ENCODE peak calls at places on chromosomes 1 and 21, in ten cellular contexts. D, W, R, O, P, Y, L, I, G and C are unnamed samples.

GRCh38 chr1:47013239-47013638 is 10.2 kb upstream of the CYP4X1 start:
- DNase-seq in I (no peak), L (no peak), G (no peak), Y (no peak), D (no peak), W (no peak), R (no peak), P (no peak), O (no peak), C (no peak)

GRCh38 chr1:206923961-206924548 is 2.3 kb upstream of the FCMR start:
- DNase-seq in L (no peak), O (no peak), I (no peak), Y (no peak), P (no peak), W (no peak), D (no peak), R (no peak), G (no peak), C (no peak)

GRCh38 chr1:183218981-183219621 is 33.0 kb downstream of the LAMC2 start:
- DNase-seq in G (no peak), W (peak; percentile 67), D (peak; percentile 38), Y (peak; percentile 89), I (no peak), O (no peak), R (peak; percentile 38), P (no peak), L (no peak), C (peak; percentile 32)

GRCh38 chr1:87399264-87399663 is 70.6 kb downstream of the LMO4 start:
- DNase-seq in O (no peak), Y (no peak), W (no peak), L (no peak), R (no peak), I (no peak), P (no peak), D (no peak), G (no peak), C (no peak)

GRCh38 chr21:23986214-23986613 is 1621.1 kb downstream of the MRPL39 start:
- DNase-seq in L (no peak), R (no peak), G (no peak), I (no peak), D (no peak), W (no peak), P (no peak), Y (no peak), O (no peak), C (no peak)

GRCh38 chr1:226047495-226047894 is 15.0 kb upstream of the H3-3A start:
- DNase-seq in D (no peak), G (no peak), W (no peak), I (no peak), P (no peak), R (no peak), O (no peak), L (no peak), Y (no peak), C (no peak)

GRCh38 chr1:208997726-208998312 is 585.7 kb upstream of the CAMK1G start:
- DNase-seq in P (no peak), D (no peak), G (no peak), Y (no peak), R (no peak), W (no peak), I (no peak), L (no peak), O (no peak), C (no peak)

GRCh38 chr1:14332158-14332557 is 266.3 kb upstream of the KAZN start:
- DNase-seq in I (no peak), W (no peak), R (no peak), D (no peak), O (no peak), P (no peak), G (no peak), Y (no peak), L (no peak), C (no peak)

GRCh38 chr1:117696567-117696966 is 90.7 kb downstream of the TENT5C start:
- DNase-seq in L (no peak), Y (no peak), D (no peak), O (no peak), R (no peak), P (no peak), I (no peak), W (no peak), G (no peak), C (no peak)

GRCh38 chr1:6591644-6592043 is 11.0 kb downstream of the KLHL21 start:
- DNase-seq in Y (no peak), I (no peak), R (no peak), P (no peak), G (no peak), L (no peak), O (no peak), D (no peak), W (no peak), C (no peak)

GRCh38 chr1:101742513-101742912 is 254.2 kb downstream of the OLFM3 start:
- DNase-seq in D (no peak), I (no peak), R (no peak), Y (no peak), L (no peak), W (no peak), P (no peak), O (no peak), G (no peak), C (no peak)

GRCh38 chr1:42206164-42206563 is 41.6 kb upstream of the GUCA2A start:
- DNase-seq in D (no peak), L (no peak), G (no peak), Y (no peak), O (no peak), I (no peak), P (no peak), R (no peak), W (no peak), C (no peak)

GRCh38 chr1:86704972-86705632 is 726 bp downstream of the SH3GLB1 start:
- DNase-seq in R (peak; percentile 80), I (no peak), P (no peak), D (peak; percentile 75), L (peak; percentile 70), Y (peak; percentile 63), G (peak; percentile 8), W (peak; percentile 87), O (peak; percentile 75), C (peak; percentile 70)

GRCh38 chr1:89781494-89782126 is 39.2 kb upstream of the LRRC8D start:
- DNase-seq in Y (no peak), R (no peak), L (no peak), I (no peak), P (no peak), W (no peak), G (no peak), O (no peak), D (no peak), C (no peak)

DNA sequence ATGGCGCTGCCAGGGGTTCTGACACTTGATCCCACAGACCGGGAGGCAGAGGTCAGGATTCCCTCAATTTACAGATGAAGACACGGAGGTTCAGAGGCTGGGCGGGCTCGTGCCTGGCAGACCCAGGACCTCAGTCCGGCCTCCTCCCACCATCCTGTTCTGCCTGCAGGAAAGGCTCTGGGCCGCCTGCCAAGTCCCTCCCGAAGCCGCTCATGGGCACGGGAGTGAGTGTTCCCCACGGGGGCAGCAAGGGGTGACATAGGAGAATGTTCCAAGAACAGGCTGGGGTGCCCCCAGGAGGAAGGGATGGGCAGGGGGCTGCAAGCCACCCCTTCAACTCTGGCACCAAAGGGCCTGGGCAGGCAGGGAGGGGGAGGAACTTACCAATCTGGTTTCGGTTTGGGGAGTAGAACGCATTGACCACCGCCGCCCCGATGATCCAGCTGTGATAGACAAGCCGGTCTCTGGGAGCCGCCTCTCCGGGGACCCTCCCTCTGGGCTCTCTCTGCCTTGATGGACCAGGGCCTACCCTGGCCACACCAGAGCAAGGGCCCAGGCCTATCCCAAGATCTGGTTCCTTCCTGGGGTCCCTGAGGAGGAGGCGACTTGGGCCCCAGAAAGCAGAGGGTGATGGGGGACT is 7.5 kb downstream of the PRXL2B start:
- DNase-seq in O (peak; percentile 62), D (peak; percentile 68), W (peak; percentile 90), Y (no peak), I (no peak), L (peak; percentile 61), R (peak; percentile 47), G (no peak), P (peak; percentile 75), C (peak; percentile 65)
- H3K4me1 ChIP-seq in O (no peaks in the 10 kb centered on the region), D (peaks cover 11% of the 10 kb centered on the region), W (no peaks in the 10 kb centered on the region), Y (no peaks in the 10 kb centered on the region), I (no peaks in the 10 kb centered on the region), L (peaks cover 15% of the 10 kb centered on the region), R (peaks cover 5% of the 10 kb centered on the region), G (no peaks in the 10 kb centered on the region), P (no peaks in the 10 kb centered on the region), C (peaks cover 8% of the 10 kb centered on the region)

DNA sequence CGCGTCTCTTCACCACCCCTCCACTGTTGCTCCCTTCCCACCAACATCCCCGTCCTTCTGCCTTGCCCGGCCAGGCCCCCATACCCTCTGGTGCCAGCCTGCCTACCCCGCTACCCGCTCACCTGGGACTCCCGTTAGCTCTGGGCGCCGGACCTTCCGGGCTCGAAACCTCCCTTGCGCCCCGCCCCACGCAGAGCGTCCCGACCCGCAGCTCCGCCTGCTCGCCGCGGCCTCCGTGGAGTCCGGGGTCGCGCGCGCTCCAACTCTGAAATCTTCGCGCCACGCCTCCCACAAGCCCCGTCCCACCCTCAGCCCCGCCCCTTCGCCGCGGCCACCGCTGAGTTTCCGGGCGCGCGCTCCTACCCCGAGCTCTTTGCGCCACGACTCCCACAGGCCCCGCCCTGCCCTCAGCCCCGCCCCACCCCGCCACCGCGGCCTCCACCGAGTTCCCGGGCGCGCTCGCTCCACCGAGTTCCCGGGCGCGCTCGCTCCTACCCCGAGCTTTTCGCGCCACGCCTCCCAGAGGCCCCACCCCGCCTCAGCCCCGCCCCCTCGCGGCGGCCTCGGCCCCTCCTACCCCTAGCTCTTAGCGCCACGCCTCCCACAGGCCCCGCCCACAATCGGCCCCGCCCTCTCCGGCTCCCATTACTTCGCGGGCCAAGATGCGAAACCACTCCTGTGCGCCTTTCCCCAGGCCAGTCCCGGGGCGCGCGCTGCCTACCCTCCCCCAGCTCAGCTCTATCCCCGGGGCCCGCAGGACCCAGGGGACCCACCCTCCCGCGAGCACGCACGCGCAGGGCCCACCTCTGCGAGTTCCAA is at the start of gene IFT25:
- DNase-seq in L (peak; percentile 97), P (peak; percentile 100), R (peak; percentile 96), D (peak; percentile 96), I (peak; percentile 92), W (peak; percentile 98), G (peak; percentile 88), Y (peak; percentile 90), O (peak; percentile 99), C (peak; percentile 99)
- H3K4me1 ChIP-seq in L (peaks cover 53% of the 10 kb centered on the region), P (no peaks in the 10 kb centered on the region), R (peaks cover 31% of the 10 kb centered on the region), D (peaks cover 9% of the 10 kb centered on the region), I (peaks cover 46% of the 10 kb centered on the region), W (peaks cover 5% of the 10 kb centered on the region), G (peaks cover 10% of the 10 kb centered on the region), Y (peaks cover 6% of the 10 kb centered on the region), O (peaks cover 4% of the 10 kb centered on the region), C (peaks cover 12% of the 10 kb centered on the region)

GRCh38 chr1:178376008-178376407 is 120.8 kb downstream of the CLEC20A start:
- DNase-seq in O (no peak), Y (no peak), D (no peak), R (no peak), L (no peak), P (no peak), G (no peak), W (no peak), I (no peak), C (no peak)
- H3K4me1 ChIP-seq in O (no peaks in the 10 kb centered on the region), Y (peaks cover 7% of the 10 kb centered on the region), D (peaks cover 6% of the 10 kb centered on the region), R (peaks cover 28% of the 10 kb centered on the region), L (peaks cover 65% of the 10 kb centered on the region), P (no peaks in the 10 kb centered on the region), G (no peaks in the 10 kb centered on the region), W (peaks cover 4% of the 10 kb centered on the region), I (peaks cover 10% of the 10 kb centered on the region), C (no peaks in the 10 kb centered on the region)

DNA sequence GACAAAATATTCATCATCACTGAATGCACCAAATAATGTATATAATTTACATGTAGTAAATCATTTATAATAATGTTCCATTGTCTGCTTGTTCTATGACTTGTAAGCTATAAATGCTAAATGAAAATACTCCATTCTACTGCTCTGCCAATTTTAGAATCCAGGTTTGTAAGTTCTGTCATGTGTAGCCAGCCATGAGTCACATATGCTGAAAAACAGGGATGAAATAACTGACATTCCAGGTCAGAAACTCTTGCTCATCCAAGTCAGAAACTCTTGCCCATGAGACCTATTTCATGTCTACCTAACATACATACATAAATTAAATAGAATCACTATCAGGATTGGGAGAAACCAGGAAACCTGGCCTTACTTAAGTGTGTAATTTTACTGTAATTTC is 95.6 kb downstream of the ASH1L start:
- DNase-seq in W (no peak), P (no peak), D (no peak), Y (no peak), O (no peak), L (no peak), I (no peak), R (no peak), G (no peak), C (no peak)
- H3K4me1 ChIP-seq in W (no peaks in the 10 kb centered on the region), P (peaks cover 5% of the 10 kb centered on the region), D (peaks cover 5% of the 10 kb centered on the region), Y (peaks cover 42% of the 10 kb centered on the region), O (no peaks in the 10 kb centered on the region), L (peaks cover 32% of the 10 kb centered on the region), I (peaks cover 36% of the 10 kb centered on the region), R (peaks cover 22% of the 10 kb centered on the region), G (no peaks in the 10 kb centered on the region), C (peaks cover 8% of the 10 kb centered on the region)